ENCODE peak calls at places on chromosomes 7 and 10, in four cellular contexts. T is HCT116, S is SK-N-SH, R is upper lobe of left lung. Z is an unnamed sample.

GRCh38 chr10:7488418-7488829 is 77.6 kb upstream of the SFMBT2 start:
- DNase-seq in S (no peak), T (no peak), R (no peak), Z (no peak)

GRCh38 chr7:146115665-146116451 is 743 bp upstream of the CNTNAP2 start:
- DNase-seq in R (no peak), S (peak), T (no peak), Z (peak)

GRCh38 chr7:94903971-94904370 is 3.4 kb upstream of the PPP1R9A start:
- DNase-seq in T (no peak), R (no peak), S (no peak), Z (no peak)

GRCh38 chr10:29241925-29242324 is 46.9 kb upstream of the LYZL1 start:
- DNase-seq in S (no peak), R (no peak), T (no peak), Z (no peak)

GRCh38 chr10:108374991-108375390 is 1210.5 kb upstream of the SORCS1 start:
- DNase-seq in S (no peak), R (no peak), T (no peak), Z (no peak)

GRCh38 chr7:11817111-11817710 is 14.8 kb downstream of the THSD7A start:
- DNase-seq in S (no peak), R (no peak), T (no peak), Z (peak)

GRCh38 chr10:43131906-43132305 is 6.3 kb upstream of the CSGALNACT2 start:
- DNase-seq in T (no peak), R (no peak), S (no peak), Z (no peak)

GRCh38 chr10:78218833-78219490 is 185.3 kb downstream of the RPS24 start:
- DNase-seq in S (no peak), R (no peak), T (no peak), Z (no peak)

GRCh38 chr7:41977165-41977651 is 259.8 kb downstream of the GLI3 start:
- DNase-seq in S (peak), R (no peak), T (peak), Z (peak)

DNA sequence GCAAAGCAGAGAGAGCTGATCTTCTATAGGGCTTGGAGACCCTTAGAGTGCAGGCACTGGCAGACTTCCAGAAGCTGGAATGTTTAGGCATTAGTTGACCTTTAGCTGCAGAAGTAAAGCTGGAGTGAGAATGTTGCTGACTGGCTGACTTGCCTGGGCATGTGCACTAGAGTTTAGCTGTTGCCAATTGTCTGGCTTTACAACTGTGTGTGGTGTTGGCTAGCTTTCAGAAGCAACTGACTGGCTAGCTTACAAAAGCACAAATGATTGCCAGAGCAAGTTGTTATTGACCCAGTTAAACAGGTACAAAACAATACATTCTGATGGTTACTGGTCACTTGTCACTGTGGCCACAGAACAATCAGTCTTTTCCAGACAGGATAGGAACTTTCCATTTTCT is 25.1 kb downstream of the FAM13C start:
- DNase-seq in R (no peak), S (no peak), T (no peak), Z (peak)
- TF ChIP-seq POLR2AphosphoS5 in R (no peak), S (no peak), T (no peak), Z (no peak)

DNA sequence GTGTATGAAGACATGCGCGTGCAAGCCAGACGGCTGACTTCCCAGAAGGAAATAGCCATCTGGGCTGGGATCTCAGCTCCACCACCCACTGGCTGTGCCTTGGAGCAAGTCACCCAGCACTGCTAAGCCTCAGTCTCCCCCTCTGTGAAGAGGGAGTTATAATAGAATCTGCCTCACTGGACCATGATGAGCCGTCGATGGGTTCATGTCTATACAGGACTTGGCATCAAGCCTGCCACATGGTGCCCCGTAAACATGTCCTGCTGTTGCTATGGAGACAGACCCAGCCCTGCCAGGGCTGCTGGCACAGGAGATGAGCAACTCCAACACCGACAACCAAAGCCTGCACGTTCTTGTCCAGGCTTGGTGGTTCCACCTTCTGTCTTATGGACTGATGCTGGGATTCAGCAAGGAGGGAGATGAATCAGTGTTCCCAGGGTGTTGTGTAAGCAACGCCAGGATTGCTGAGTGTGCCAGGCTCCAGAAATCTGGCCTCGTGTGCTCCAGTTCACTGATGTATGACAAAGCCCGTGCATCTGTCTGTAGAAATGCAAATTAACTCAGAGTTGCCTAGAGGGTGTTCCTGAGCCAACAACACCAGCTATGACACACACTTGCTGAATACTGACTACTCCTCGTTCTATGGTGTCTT is 5.6 kb downstream of the GPR15LG start:
- DNase-seq in S (peak), T (no peak), R (no peak), Z (no peak)
- TF ChIP-seq POLR2AphosphoS5 in S (no peak), T (no peak), R (no peak), Z (no peak)

DNA sequence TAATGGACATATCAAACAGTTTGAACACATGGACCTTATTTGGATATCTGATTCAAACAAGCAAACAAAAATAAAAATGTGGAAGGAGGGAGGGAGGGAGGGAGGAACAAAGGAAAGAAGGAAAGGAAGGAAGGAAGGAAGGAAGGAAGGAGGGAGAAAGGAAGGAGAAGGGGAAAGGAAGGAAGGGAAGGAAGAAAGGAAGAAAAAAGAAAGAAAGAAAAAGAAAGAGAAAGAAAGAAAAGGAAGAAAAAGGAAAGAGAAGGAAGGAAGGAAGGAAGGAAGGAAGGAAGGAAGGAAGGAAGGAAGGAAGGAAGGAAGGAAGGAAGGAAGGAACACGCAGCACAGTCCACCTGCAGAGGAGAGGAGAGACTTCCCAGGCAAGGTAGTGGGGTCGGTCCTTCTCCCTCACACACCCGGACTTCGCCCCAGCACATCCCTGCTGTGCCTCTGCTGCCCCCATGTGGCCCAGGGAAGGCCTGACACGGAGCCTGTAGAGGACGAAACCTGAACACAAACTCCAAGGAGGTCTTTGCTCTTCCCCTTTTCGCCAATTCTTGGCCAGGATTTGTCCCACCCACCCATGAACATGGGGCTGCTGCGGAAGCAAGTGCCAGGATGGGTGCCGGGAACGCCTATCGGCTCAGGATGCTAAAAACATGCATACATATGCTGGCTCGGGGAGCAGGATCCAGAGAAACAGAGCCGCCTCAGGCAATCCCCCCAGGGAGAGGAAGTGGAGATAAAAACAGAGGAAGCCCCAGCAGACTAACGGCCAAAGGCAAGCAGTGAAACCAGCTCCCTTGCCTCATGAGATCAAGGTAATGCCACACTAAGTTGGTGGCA is 52.3 kb upstream of the DGKI start:
- DNase-seq in R (peak), S (peak), T (peak), Z (peak)
- TF ChIP-seq POLR2AphosphoS5 in R (no peak), S (no peak), T (no peak), Z (no peak)

GRCh38 chr10:69498711-69499471 is 47.6 kb downstream of the TSPAN15 start:
- DNase-seq in T (no peak), R (no peak), S (no peak), Z (no peak)
- TF ChIP-seq POLR2AphosphoS5 in T (no peak), R (no peak), S (no peak), Z (no peak)

GRCh38 chr7:6221340-6222319 is 50.8 kb downstream of the CYTH3 start:
- DNase-seq in R (no peak), T (no peak), S (no peak), Z (no peak)

GRCh38 chr7:6228363-6228762 is 44.1 kb downstream of the CYTH3 start:
- DNase-seq in R (no peak), S (peak), T (no peak), Z (peak)

GRCh38 chr7:6227294-6227846 is 45.1 kb downstream of the CYTH3 start:
- DNase-seq in R (no peak), T (no peak), S (peak), Z (no peak)

GRCh38 chr7:6228865-6229264 is 43.6 kb downstream of the CYTH3 start:
- DNase-seq in R (no peak), T (no peak), S (peak), Z (peak)

GRCh38 chr7:6226194-6226799 is 46.1 kb downstream of the CYTH3 start:
- DNase-seq in S (no peak), R (no peak), T (no peak), Z (no peak)
- TF ChIP-seq POLR2AphosphoS5 in S (peak), R (no peak), T (no peak), Z (no peak)

GRCh38 chr7:2666130-2666529 is 21.9 kb upstream of the AMZ1 start:
- DNase-seq in R (no peak), S (no peak), T (no peak), Z (no peak)

GRCh38 chr7:2663121-2663886 is 24.7 kb upstream of the AMZ1 start:
- DNase-seq in S (peak), T (no peak), R (no peak), Z (peak)

GRCh38 chr7:2665359-2665791 is 22.6 kb upstream of the AMZ1 start:
- DNase-seq in S (no peak), R (no peak), T (no peak), Z (no peak)

GRCh38 chr7:2662273-2663120 is 25.5 kb upstream of the AMZ1 start:
- DNase-seq in R (no peak), T (no peak), S (no peak), Z (no peak)

GRCh38 chr7:2663960-2664359 is 24.0 kb upstream of the AMZ1 start:
- DNase-seq in T (no peak), R (no peak), S (no peak), Z (no peak)
- TF ChIP-seq POLR2AphosphoS5 in T (peak), R (no peak), S (peak), Z (no peak)

GRCh38 chr10:4947635-4948596 is 15.3 kb upstream of the AKR1C1 start:
- DNase-seq in S (no peak), R (peak), T (peak), Z (peak)

GRCh38 chr10:4946349-4946717 is 16.9 kb upstream of the AKR1C1 start:
- DNase-seq in S (no peak), R (no peak), T (no peak), Z (no peak)

GRCh38 chr10:4945706-4946348 is 17.4 kb upstream of the AKR1C1 start:
- DNase-seq in S (no peak), T (no peak), R (no peak), Z (no peak)

GRCh38 chr10:4944751-4945280 is 18.4 kb upstream of the AKR1C1 start:
- DNase-seq in S (no peak), T (no peak), R (no peak), Z (no peak)

DNA sequence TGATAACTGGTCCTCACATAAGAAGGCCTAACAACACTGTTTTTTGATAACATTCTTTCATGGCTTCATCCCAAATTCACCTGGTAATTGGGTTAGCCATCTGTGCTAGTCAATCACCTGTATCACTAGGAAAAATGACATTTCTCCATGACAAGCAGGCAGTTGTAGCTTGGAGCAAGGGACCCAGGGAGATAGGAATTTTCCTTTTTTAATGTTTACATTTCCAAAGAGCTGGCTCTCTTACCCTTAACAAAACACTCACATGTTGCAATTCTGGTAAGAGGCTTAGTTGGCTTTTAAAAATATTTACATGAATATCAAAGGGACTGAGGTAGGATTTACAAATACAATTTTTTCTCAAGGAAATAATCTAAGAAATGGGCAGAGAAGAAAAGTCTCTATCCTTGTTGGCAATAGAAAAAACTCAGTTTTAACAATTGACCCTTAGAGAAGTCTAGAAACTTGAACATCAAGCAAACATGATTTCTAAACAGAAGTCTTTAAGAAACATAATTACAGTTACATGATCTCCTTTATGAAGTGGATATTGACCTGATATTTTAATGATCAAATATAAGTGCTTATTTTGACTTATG is 16.1 kb upstream of the AKR1C1 start:
- DNase-seq in T (no peak), R (no peak), S (no peak), Z (no peak)
- TF ChIP-seq POLR2AphosphoS5 in T (no peak), R (no peak), S (no peak), Z (no peak)

DNA sequence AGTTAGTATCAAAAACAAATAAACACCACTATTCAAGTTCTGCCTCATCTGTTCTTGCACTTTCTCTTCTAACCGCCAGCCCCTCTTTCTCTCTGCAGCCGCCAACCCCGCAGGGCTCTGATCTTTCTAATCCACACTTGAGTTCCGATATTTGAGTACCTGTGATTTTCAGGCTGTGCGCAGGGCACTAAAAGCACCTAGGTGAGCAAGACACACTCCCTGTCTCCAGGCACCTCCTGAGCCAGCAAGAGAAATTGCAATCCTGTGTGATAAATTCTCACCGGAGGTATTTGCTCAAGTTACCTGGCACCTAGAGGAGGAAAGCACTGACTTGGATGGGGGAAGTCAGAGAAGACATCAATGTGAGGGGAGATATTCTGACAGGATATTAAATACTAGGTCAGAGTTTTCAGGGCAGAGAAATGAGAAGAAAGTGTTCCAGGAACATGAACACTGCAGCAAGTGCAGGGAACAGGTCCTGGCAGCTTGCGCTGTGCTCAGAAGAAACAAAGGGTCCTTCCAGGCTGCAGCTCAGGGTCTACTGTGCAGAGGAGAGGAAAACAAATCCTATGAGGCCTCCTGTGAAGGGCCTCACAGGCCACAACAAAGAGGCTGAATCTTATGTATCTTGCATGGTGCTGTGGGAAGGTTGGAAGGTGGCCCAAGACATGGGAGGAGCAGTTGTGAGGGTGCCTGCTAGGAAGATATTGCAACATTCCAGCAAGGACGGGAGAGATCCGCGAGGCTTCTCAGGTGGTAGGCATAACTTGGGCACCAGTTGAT is 568.7 kb upstream of the MGMT start:
- DNase-seq in T (no peak), S (no peak), R (no peak), Z (no peak)
- TF ChIP-seq POLR2AphosphoS5 in T (no peak), S (no peak), R (no peak), Z (no peak)

DNA sequence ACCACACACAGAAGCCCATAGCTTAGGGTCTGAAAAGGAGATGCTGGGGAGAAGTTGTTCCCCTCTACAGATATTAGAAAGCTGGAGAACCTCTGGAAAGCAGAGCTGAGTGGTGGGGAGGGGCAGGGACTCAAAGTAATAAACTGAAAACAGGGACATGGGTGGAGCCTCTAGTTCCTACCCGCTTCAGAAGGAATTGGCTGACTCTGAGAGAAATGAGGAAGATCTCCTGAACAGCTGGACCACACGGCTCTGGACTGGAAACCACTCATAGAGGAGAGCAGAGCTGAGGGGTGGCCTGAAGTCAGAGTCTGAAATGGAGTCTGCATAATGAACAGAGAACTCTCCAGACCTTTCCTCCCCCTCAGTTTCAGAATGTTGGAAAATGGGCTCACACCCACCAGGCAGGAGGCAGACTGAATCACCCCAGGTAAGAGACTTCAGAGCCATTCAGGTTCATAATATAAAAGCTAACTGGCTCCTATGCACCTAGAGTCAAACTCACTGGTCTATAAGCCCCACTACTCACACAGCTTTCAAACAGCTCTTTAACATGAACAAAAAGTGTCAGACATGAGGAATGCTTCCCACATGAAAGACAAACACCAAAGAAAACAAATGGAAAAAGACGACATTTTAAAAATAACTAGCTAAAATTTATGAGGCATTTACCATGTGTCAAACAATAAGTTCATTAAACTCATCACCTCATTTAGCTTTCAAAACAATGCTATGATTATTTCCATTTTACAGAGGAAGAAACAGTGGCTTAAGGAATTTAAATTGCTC is 68.1 kb downstream of the RNF216 start:
- DNase-seq in R (no peak), T (no peak), S (no peak), Z (no peak)
- TF ChIP-seq POLR2AphosphoS5 in R (no peak), T (no peak), S (no peak), Z (no peak)

GRCh38 chr10:5945203-5945534 is 32.2 kb downstream of the IL15RA start:
- DNase-seq in R (no peak), S (no peak), T (no peak), Z (no peak)
- TF ChIP-seq POLR2AphosphoS5 in R (no peak), S (no peak), T (no peak), Z (no peak)

Z was measured in endothelial cell of umbilical vein.